ENCODE peak calls at places on chromosomes 7 and 10, in eight cellular contexts. D is cardiac muscle cell, G is right lobe of liver, B is astrocyte, S is RWPE1, K is IMR-90, X is thyroid gland, P is psoas muscle. M is an unnamed sample.

GRCh38 chr10:100826983-100827818 is 81.8 kb downstream of the PAX2 start:
- DNase-seq in D (no peak), G (no peak), B (no peak), S (peak), K (no peak), X (peak), P (no peak), M (no peak)

GRCh38 chr7:129550673-129551360 is 48.5 kb downstream of the SMKR1 start:
- DNase-seq in D (no peak), G (no peak), B (no peak), S (no peak), K (no peak), X (peak), P (no peak), M (no peak)

GRCh38 chr7:107998660-107999480 is 4.1 kb downstream of the LAMB1 start:
- DNase-seq in D (no peak), G (no peak), B (no peak), S (no peak), K (no peak), X (no peak), P (no peak), M (no peak)

GRCh38 chr10:91576096-91576545 is 56.8 kb downstream of the PPP1R3C start:
- DNase-seq in D (no peak), G (no peak), B (no peak), S (no peak), K (peak), X (no peak), P (no peak), M (no peak)

GRCh38 chr10:94546058-94546595 is 539 bp downstream of the HELLS start:
- DNase-seq in D (peak), G (no peak), B (peak), S (peak), K (peak), X (no peak), P (no peak), M (no peak)

GRCh38 chr7:41774966-41775365 is 72.1 kb upstream of the INHBA start:
- DNase-seq in D (no peak), G (no peak), B (no peak), S (no peak), K (no peak), X (no peak), P (no peak), M (no peak)

GRCh38 chr7:130189281-130189782 is 15.9 kb downstream of the TMEM209 start:
- DNase-seq in D (peak), G (no peak), B (peak), S (no peak), K (peak), X (no peak), P (no peak), M (no peak)

GRCh38 chr10:28732091-28732490 is 54.8 kb downstream of the BAMBI start:
- DNase-seq in D (no peak), G (no peak), B (no peak), S (no peak), K (no peak), X (no peak), P (no peak), M (no peak)

GRCh38 chr10:16891375-16892313 is 74.4 kb upstream of the RSU1 start:
- DNase-seq in D (peak), G (no peak), B (peak), S (peak), K (peak), X (peak), P (peak), M (peak)

GRCh38 chr7:111383133-111383532 is 179.2 kb downstream of the IMMP2L start:
- DNase-seq in D (no peak), G (no peak), B (no peak), S (no peak), K (no peak), X (no peak), P (no peak), M (no peak)

GRCh38 chr7:110372685-110373084 is 718.2 kb upstream of the LRRN3 start:
- DNase-seq in D (no peak), G (no peak), B (no peak), S (no peak), K (no peak), X (no peak), P (no peak), M (no peak)

GRCh38 chr10:44278669-44279337 is 106.1 kb downstream of the CXCL12 start:
- DNase-seq in D (no peak), G (no peak), B (peak), S (no peak), K (peak), X (no peak), P (peak), M (no peak)

GRCh38 chr10:88082806-88083596 is 219.6 kb downstream of the PTEN start:
- DNase-seq in D (no peak), G (no peak), B (no peak), S (no peak), K (no peak), X (no peak), P (no peak), M (no peak)

GRCh38 chr10:71860243-71861029 is 9.4 kb upstream of the PSAP start:
- DNase-seq in D (peak), G (peak), B (peak), S (peak), K (peak), X (peak), P (peak), M (no peak)

GRCh38 chr10:95275726-95276366 is 15.0 kb downstream of the PDLIM1 start:
- DNase-seq in D (peak), G (no peak), B (peak), S (peak), K (peak), X (peak), P (no peak), M (no peak)

GRCh38 chr10:26199841-26200240 is 16.7 kb upstream of the GAD2 start:
- DNase-seq in D (no peak), G (no peak), B (no peak), S (no peak), K (no peak), X (no peak), P (no peak), M (no peak)

GRCh38 chr10:77458986-77459590 is 178.5 kb downstream of the KCNMA1 start:
- DNase-seq in D (peak), G (no peak), B (no peak), S (no peak), K (peak), X (no peak), P (no peak), M (no peak)

GRCh38 chr7:95798401-95798930 is 26.1 kb downstream of the DYNC1I1 start:
- DNase-seq in D (no peak), G (no peak), B (no peak), S (no peak), K (no peak), X (no peak), P (no peak), M (no peak)

GRCh38 chr7:92763636-92764423 is 72.5 kb downstream of the CDK6 start:
- DNase-seq in D (peak), G (no peak), B (peak), S (peak), K (peak), X (no peak), P (no peak), M (no peak)

GRCh38 chr7:74174606-74175082 is 488 bp downstream of the EIF4H start:
- DNase-seq in D (peak), G (peak), B (peak), S (peak), K (peak), X (peak), P (peak), M (no peak)

GRCh38 chr10:127524869-127525268 is 24.2 kb upstream of the NPS start:
- DNase-seq in D (no peak), G (no peak), B (no peak), S (peak), K (no peak), X (no peak), P (no peak), M (no peak)

GRCh38 chr7:32506266-32507054 is 11.2 kb downstream of the AVL9 start:
- DNase-seq in D (peak), G (no peak), B (peak), S (peak), K (peak), X (no peak), P (no peak), M (no peak)

GRCh38 chr10:8017276-8017675 is 37.2 kb upstream of the GATA3 start:
- DNase-seq in D (peak), G (no peak), B (peak), S (no peak), K (peak), X (no peak), P (no peak), M (no peak)

GRCh38 chr7:82631998-82632397 is 188.4 kb upstream of the CACNA2D1 start:
- DNase-seq in D (peak), G (no peak), B (peak), S (no peak), K (peak), X (no peak), P (no peak), M (no peak)

GRCh38 chr7:142185069-142185468 is 72.8 kb downstream of the PRSS58 start:
- DNase-seq in D (no peak), G (no peak), B (no peak), S (no peak), K (no peak), X (no peak), P (no peak), M (no peak)

GRCh38 chr10:32943395-32943794 is 14.6 kb downstream of the ITGB1 start:
- DNase-seq in D (no peak), G (no peak), B (no peak), S (no peak), K (no peak), X (no peak), P (no peak), M (no peak)

GRCh38 chr7:150738092-150739044 is 1.1 kb downstream of the GIMAP5 start:
- DNase-seq in D (no peak), G (no peak), B (no peak), S (peak), K (no peak), X (no peak), P (no peak), M (no peak)

GRCh38 chr10:87635498-87636312 is 24.0 kb upstream of the PAPSS2 start:
- DNase-seq in D (peak), G (no peak), B (peak), S (peak), K (peak), X (no peak), P (no peak), M (no peak)

GRCh38 chr7:44071726-44072363 is 6.5 kb upstream of the PGAM2 start:
- DNase-seq in D (no peak), G (no peak), B (no peak), S (no peak), K (no peak), X (no peak), P (peak), M (no peak)

GRCh38 chr10:28722065-28722803 is 44.9 kb downstream of the BAMBI start:
- DNase-seq in D (peak), G (peak), B (peak), S (no peak), K (peak), X (peak), P (peak), M (no peak)

GRCh38 chr10:95309958-95310357 is 19.2 kb upstream of the PDLIM1 start:
- DNase-seq in D (no peak), G (no peak), B (no peak), S (no peak), K (no peak), X (no peak), P (no peak), M (no peak)

GRCh38 chr7:30681262-30682130 is 760 bp downstream of the CRHR2 start:
- DNase-seq in D (no peak), G (no peak), B (no peak), S (no peak), K (no peak), X (no peak), P (no peak), M (no peak)

GRCh38 chr10:83075395-83076072 is 1063.8 kb upstream of the GHITM start:
- DNase-seq in D (peak), G (no peak), B (peak), S (no peak), K (no peak), X (no peak), P (no peak), M (no peak)

GRCh38 chr7:39754326-39755120 is 131.2 kb downstream of the RALA start:
- DNase-seq in D (peak), G (no peak), B (peak), S (no peak), K (peak), X (peak), P (no peak), M (no peak)

GRCh38 chr7:6023974-6024435 is 7.2 kb upstream of the ANKRD61 start:
- DNase-seq in D (no peak), G (no peak), B (no peak), S (no peak), K (no peak), X (no peak), P (no peak), M (no peak)
- H3K27ac ChIP-seq in D (peak), G (no peak), B (no peak), S (peak), K (no peak), X (no peak), P (no peak), M (no peak)

GRCh38 chr10:93236378-93237040 is 162.8 kb downstream of the CYP26A1 start:
- DNase-seq in D (no peak), G (no peak), B (no peak), S (no peak), K (no peak), X (peak), P (no peak), M (no peak)
- H3K27ac ChIP-seq in D (peak), G (peak), B (no peak), S (no peak), K (no peak), X (peak), P (no peak), M (no peak)

DNA sequence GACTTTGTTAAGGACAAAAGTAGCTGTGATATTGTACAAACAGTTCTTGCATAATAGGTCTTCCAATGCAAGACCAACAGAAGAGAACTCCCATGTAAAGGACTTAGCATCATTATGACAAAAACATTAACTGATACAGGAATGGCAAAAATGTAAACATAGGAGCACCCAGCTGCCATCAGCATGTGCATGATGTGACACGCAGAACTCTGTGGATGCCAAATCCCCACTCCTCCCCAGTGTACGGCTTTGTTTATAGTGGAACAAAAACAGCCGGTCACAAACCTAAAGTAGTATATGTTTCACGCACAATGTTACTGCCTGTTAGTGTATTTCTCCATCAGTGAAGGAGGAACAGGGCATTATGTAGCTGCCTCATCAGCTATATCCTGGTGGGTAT is 316.0 kb upstream of the AOAH start:
- DNase-seq in D (no peak), G (no peak), B (no peak), S (peak), K (peak), X (no peak), P (no peak), M (no peak)
- H3K27ac ChIP-seq in D (no peak), G (no peak), B (no peak), S (no peak), K (peak), X (no peak), P (no peak), M (no peak)

DNA sequence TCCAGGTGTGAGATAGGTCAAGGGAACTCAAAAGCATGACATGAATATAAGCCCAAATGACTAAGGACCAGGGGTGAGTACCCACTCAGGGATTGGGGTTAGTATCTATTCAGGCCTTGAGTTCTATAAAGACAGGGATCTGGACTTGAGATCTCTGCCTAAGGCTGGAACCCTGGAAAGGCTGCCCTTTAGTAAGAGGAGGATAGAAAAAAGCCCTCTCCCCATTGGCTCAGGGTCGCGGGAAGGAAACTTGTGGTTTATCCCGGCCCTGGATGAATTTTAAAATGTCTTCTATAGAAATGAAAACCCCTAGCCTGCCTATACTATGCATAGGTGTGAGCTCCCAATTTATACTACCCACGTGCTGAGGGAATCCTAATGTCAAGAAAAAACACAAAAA is 2.4 kb upstream of the ITPRIP start:
- DNase-seq in D (no peak), G (no peak), B (no peak), S (no peak), K (no peak), X (no peak), P (no peak), M (no peak)
- H3K27ac ChIP-seq in D (peak), G (peak), B (peak), S (no peak), K (no peak), X (peak), P (peak), M (no peak)

DNA sequence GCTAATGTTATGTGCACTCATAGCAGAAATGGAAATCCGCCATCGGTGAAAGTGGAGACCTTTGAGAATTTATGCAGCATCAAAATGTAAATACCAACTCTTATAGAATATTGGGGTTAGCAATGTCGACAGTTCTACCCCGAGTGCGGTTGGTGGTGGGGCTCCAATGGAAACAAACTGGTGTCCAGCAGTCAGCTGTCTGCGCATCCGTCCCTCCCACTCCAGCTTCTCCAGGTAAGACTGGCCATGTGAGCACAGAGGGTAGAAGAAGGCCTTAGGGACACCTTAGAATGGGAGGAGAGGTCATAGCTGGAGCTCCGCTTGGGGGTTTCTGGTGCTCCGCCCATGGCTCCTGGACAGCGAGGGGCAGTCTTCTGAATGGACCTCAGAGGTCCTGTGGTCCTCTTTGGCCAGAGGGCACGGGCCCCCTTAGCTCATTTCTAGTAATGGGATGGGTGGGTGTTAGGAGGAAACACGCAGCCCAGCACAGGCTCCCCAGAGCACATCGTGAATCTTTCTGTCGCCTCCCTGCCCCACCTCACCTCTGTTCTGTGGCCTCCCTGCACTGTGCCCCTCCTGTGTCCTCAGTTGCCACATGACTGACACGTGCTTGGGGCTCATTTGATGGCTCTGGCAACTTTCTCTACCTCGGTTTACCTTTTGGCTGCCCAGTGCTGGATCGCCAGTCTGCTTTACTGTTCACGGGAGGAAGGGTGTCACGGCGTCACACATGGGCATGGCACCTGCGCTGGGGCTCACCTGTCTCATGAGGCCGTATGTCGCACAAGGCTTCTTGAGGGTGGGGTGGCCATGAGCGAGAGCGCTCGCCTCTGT is 50.0 kb downstream of the MGMT start:
- DNase-seq in D (no peak), G (no peak), B (no peak), S (no peak), K (no peak), X (no peak), P (no peak), M (no peak)
- H3K27ac ChIP-seq in D (no peak), G (no peak), B (no peak), S (no peak), K (no peak), X (no peak), P (no peak), M (no peak)